ENCODE peak calls at places on chromosomes 5 and 9, in ten cellular contexts. One of them, this sample, is unnamed.

GRCh38 chr9:69671904-69672827 is at the start of gene APBA1:
- DNase-seq in stimulated activated CD4-positive, alpha-beta T cell treated with anti-CD3 and anti-CD28 coated beads, Interleukin-1b, Interleukin-23, amount 100 ng/mL, for 24 hours: no peak
- DNase-seq in AG04450: no peak
- DNase-seq in EH: peak; percentile 72
- DNase-seq in OCI-LY7: no peak
- DNase-seq in Calu3: peak; percentile 45
- DNase-seq in BJ: no peak
- DNase-seq in activated T-helper 1 cell treated with Interleukin-2 at 50 U/mL for 16 hours: peak; percentile 27
- DNase-seq in HEK293T: peak; percentile 58
- DNase-seq in T-helper 1 cell: peak; percentile 44
- DNase-seq in this sample: no peak

GRCh38 chr9:124216474-124217176 is 41.1 kb upstream of the NEK6 start:
- DNase-seq in AG04450: no peak
- DNase-seq in activated T-helper 1 cell treated with Interleukin-2 at 50 U/mL for 16 hours: no peak
- DNase-seq in EH: no peak
- DNase-seq in OCI-LY7: peak; percentile 84
- DNase-seq in stimulated activated CD4-positive, alpha-beta T cell treated with anti-CD3 and anti-CD28 coated beads, Interleukin-1b, Interleukin-23, amount 100 ng/mL, for 24 hours: no peak
- DNase-seq in BJ: no peak
- DNase-seq in Calu3: no peak
- DNase-seq in T-helper 1 cell: peak; percentile 5
- DNase-seq in HEK293T: no peak
- DNase-seq in this sample: peak; percentile 96

GRCh38 chr9:136776947-136777346 is 12.6 kb upstream of the LCN15 start:
- DNase-seq in HEK293T: no peak
- DNase-seq in Calu3: no peak
- DNase-seq in AG04450: no peak
- DNase-seq in activated T-helper 1 cell treated with Interleukin-2 at 50 U/mL for 16 hours: no peak
- DNase-seq in OCI-LY7: no peak
- DNase-seq in EH: no peak
- DNase-seq in T-helper 1 cell: no peak
- DNase-seq in BJ: no peak
- DNase-seq in stimulated activated CD4-positive, alpha-beta T cell treated with anti-CD3 and anti-CD28 coated beads, Interleukin-1b, Interleukin-23, amount 100 ng/mL, for 24 hours: no peak
- DNase-seq in this sample: no peak

GRCh38 chr9:21796768-21797167 is 5.7 kb upstream of the MTAP start:
- DNase-seq in T-helper 1 cell: no peak
- DNase-seq in stimulated activated CD4-positive, alpha-beta T cell treated with anti-CD3 and anti-CD28 coated beads, Interleukin-1b, Interleukin-23, amount 100 ng/mL, for 24 hours: no peak
- DNase-seq in Calu3: peak; percentile 58
- DNase-seq in OCI-LY7: no peak
- DNase-seq in EH: peak; percentile 60
- DNase-seq in AG04450: no peak
- DNase-seq in BJ: no peak
- DNase-seq in HEK293T: no peak
- DNase-seq in activated T-helper 1 cell treated with Interleukin-2 at 50 U/mL for 16 hours: no peak
- DNase-seq in this sample: no peak

GRCh38 chr9:134221273-134222017 is 57.1 kb upstream of the RNU6ATAC start:
- DNase-seq in EH: no peak
- DNase-seq in activated T-helper 1 cell treated with Interleukin-2 at 50 U/mL for 16 hours: no peak
- DNase-seq in AG04450: no peak
- DNase-seq in BJ: no peak
- DNase-seq in Calu3: no peak
- DNase-seq in T-helper 1 cell: no peak
- DNase-seq in HEK293T: no peak
- DNase-seq in OCI-LY7: peak; percentile 87
- DNase-seq in stimulated activated CD4-positive, alpha-beta T cell treated with anti-CD3 and anti-CD28 coated beads, Interleukin-1b, Interleukin-23, amount 100 ng/mL, for 24 hours: no peak
- DNase-seq in this sample: no peak

GRCh38 chr5:137191179-137191578 is 307.9 kb downstream of the SPOCK1 start:
- DNase-seq in OCI-LY7: no peak
- DNase-seq in Calu3: no peak
- DNase-seq in AG04450: no peak
- DNase-seq in BJ: no peak
- DNase-seq in activated T-helper 1 cell treated with Interleukin-2 at 50 U/mL for 16 hours: no peak
- DNase-seq in EH: peak; percentile 49
- DNase-seq in stimulated activated CD4-positive, alpha-beta T cell treated with anti-CD3 and anti-CD28 coated beads, Interleukin-1b, Interleukin-23, amount 100 ng/mL, for 24 hours: no peak
- DNase-seq in T-helper 1 cell: no peak
- DNase-seq in HEK293T: no peak
- DNase-seq in this sample: no peak

GRCh38 chr9:78261403-78262001 is 25.6 kb downstream of the CEP78 start:
- DNase-seq in Calu3: no peak
- DNase-seq in T-helper 1 cell: no peak
- DNase-seq in AG04450: peak; percentile 8
- DNase-seq in OCI-LY7: peak; percentile 54
- DNase-seq in activated T-helper 1 cell treated with Interleukin-2 at 50 U/mL for 16 hours: no peak
- DNase-seq in stimulated activated CD4-positive, alpha-beta T cell treated with anti-CD3 and anti-CD28 coated beads, Interleukin-1b, Interleukin-23, amount 100 ng/mL, for 24 hours: no peak
- DNase-seq in EH: peak; percentile 44
- DNase-seq in BJ: no peak
- DNase-seq in HEK293T: peak; percentile 12
- DNase-seq in this sample: peak; percentile 41

GRCh38 chr5:6328173-6328572 is 50.2 kb downstream of the MED10 start:
- DNase-seq in EH: peak; percentile 16
- DNase-seq in OCI-LY7: peak; percentile 11
- DNase-seq in HEK293T: peak; percentile 37
- DNase-seq in activated T-helper 1 cell treated with Interleukin-2 at 50 U/mL for 16 hours: no peak
- DNase-seq in AG04450: no peak
- DNase-seq in Calu3: peak; percentile 22
- DNase-seq in BJ: no peak
- DNase-seq in T-helper 1 cell: no peak
- DNase-seq in stimulated activated CD4-positive, alpha-beta T cell treated with anti-CD3 and anti-CD28 coated beads, Interleukin-1b, Interleukin-23, amount 100 ng/mL, for 24 hours: no peak
- DNase-seq in this sample: peak; percentile 51

GRCh38 chr5:82513739-82514138 is 235.6 kb upstream of the RPS23 start:
- DNase-seq in HEK293T: no peak
- DNase-seq in OCI-LY7: no peak
- DNase-seq in T-helper 1 cell: no peak
- DNase-seq in activated T-helper 1 cell treated with Interleukin-2 at 50 U/mL for 16 hours: no peak
- DNase-seq in Calu3: no peak
- DNase-seq in EH: no peak
- DNase-seq in BJ: no peak
- DNase-seq in stimulated activated CD4-positive, alpha-beta T cell treated with anti-CD3 and anti-CD28 coated beads, Interleukin-1b, Interleukin-23, amount 100 ng/mL, for 24 hours: no peak
- DNase-seq in AG04450: no peak
- DNase-seq in this sample: no peak

GRCh38 chr9:113150670-113151591 is at the start of gene SLC31A2:
- DNase-seq in BJ: no peak
- DNase-seq in T-helper 1 cell: peak; percentile 84
- DNase-seq in Calu3: peak; percentile 86
- DNase-seq in stimulated activated CD4-positive, alpha-beta T cell treated with anti-CD3 and anti-CD28 coated beads, Interleukin-1b, Interleukin-23, amount 100 ng/mL, for 24 hours: peak; percentile 73
- DNase-seq in EH: peak; percentile 81
- DNase-seq in OCI-LY7: peak; percentile 90
- DNase-seq in HEK293T: peak; percentile 92
- DNase-seq in activated T-helper 1 cell treated with Interleukin-2 at 50 U/mL for 16 hours: peak; percentile 73
- DNase-seq in AG04450: peak; percentile 32
- DNase-seq in this sample: peak; percentile 94

GRCh38 chr9:111559000-111559610 is 34.1 kb downstream of the ZNF483 start:
- DNase-seq in T-helper 1 cell: no peak
- DNase-seq in AG04450: no peak
- DNase-seq in stimulated activated CD4-positive, alpha-beta T cell treated with anti-CD3 and anti-CD28 coated beads, Interleukin-1b, Interleukin-23, amount 100 ng/mL, for 24 hours: no peak
- DNase-seq in BJ: no peak
- DNase-seq in EH: peak; percentile 39
- DNase-seq in activated T-helper 1 cell treated with Interleukin-2 at 50 U/mL for 16 hours: no peak
- DNase-seq in OCI-LY7: no peak
- DNase-seq in HEK293T: no peak
- DNase-seq in Calu3: no peak
- DNase-seq in this sample: no peak

GRCh38 chr9:15426019-15426418 is 3.3 kb downstream of the SNAPC3 start:
- DNase-seq in AG04450: no peak
- DNase-seq in OCI-LY7: peak; percentile 65
- DNase-seq in stimulated activated CD4-positive, alpha-beta T cell treated with anti-CD3 and anti-CD28 coated beads, Interleukin-1b, Interleukin-23, amount 100 ng/mL, for 24 hours: no peak
- DNase-seq in BJ: no peak
- DNase-seq in activated T-helper 1 cell treated with Interleukin-2 at 50 U/mL for 16 hours: no peak
- DNase-seq in Calu3: no peak
- DNase-seq in EH: no peak
- DNase-seq in T-helper 1 cell: no peak
- DNase-seq in HEK293T: no peak
- DNase-seq in this sample: peak; percentile 23

GRCh38 chr5:59424515-59424914 is 469.0 kb downstream of the PDE4D start:
- DNase-seq in HEK293T: no peak
- DNase-seq in activated T-helper 1 cell treated with Interleukin-2 at 50 U/mL for 16 hours: no peak
- DNase-seq in T-helper 1 cell: no peak
- DNase-seq in AG04450: no peak
- DNase-seq in OCI-LY7: no peak
- DNase-seq in stimulated activated CD4-positive, alpha-beta T cell treated with anti-CD3 and anti-CD28 coated beads, Interleukin-1b, Interleukin-23, amount 100 ng/mL, for 24 hours: no peak
- DNase-seq in Calu3: no peak
- DNase-seq in EH: no peak
- DNase-seq in BJ: no peak
- DNase-seq in this sample: no peak

GRCh38 chr9:81724242-81724889 is 35.0 kb upstream of the TLE1 start:
- DNase-seq in HEK293T: peak; percentile 25
- DNase-seq in OCI-LY7: no peak
- DNase-seq in T-helper 1 cell: no peak
- DNase-seq in stimulated activated CD4-positive, alpha-beta T cell treated with anti-CD3 and anti-CD28 coated beads, Interleukin-1b, Interleukin-23, amount 100 ng/mL, for 24 hours: no peak
- DNase-seq in BJ: no peak
- DNase-seq in EH: peak; percentile 5
- DNase-seq in activated T-helper 1 cell treated with Interleukin-2 at 50 U/mL for 16 hours: no peak
- DNase-seq in Calu3: no peak
- DNase-seq in AG04450: no peak
- DNase-seq in this sample: no peak

This sample was measured in NB4.